ENCODE peak calls at places on chromosomes 1 and 21, in seven cellular contexts. One of them, this sample, is unnamed.

GRCh38 chr1:93845554-93846150 is 33.4 kb downstream of the DNTTIP2 start:
- DNase-seq in AG04449: peak
- DNase-seq in IMR-90: peak
- DNase-seq in amygdala: no peak
- DNase-seq in right lobe of liver: no peak
- DNase-seq in pulmonary artery endothelial cell: no peak
- DNase-seq in H4: peak
- DNase-seq in this sample: no peak

GRCh38 chr21:8993943-8994639 is 1527.3 kb upstream of the TPTE start:
- DNase-seq in IMR-90: no peak
- DNase-seq in right lobe of liver: no peak
- DNase-seq in AG04449: no peak
- DNase-seq in H4: no peak
- DNase-seq in pulmonary artery endothelial cell: no peak
- DNase-seq in amygdala: no peak
- DNase-seq in this sample: no peak

GRCh38 chr1:153598309-153599172 is 14.4 kb downstream of the S100A16 start:
- DNase-seq in IMR-90: peak
- DNase-seq in H4: no peak
- DNase-seq in AG04449: no peak
- DNase-seq in right lobe of liver: no peak
- DNase-seq in amygdala: no peak
- DNase-seq in pulmonary artery endothelial cell: peak
- DNase-seq in this sample: peak

GRCh38 chr1:6348511-6349191 is 44.9 kb downstream of the ACOT7 start:
- DNase-seq in AG04449: no peak
- DNase-seq in right lobe of liver: no peak
- DNase-seq in pulmonary artery endothelial cell: peak
- DNase-seq in amygdala: no peak
- DNase-seq in IMR-90: peak
- DNase-seq in H4: peak
- DNase-seq in this sample: no peak

GRCh38 chr1:64245495-64245894 is 42.1 kb downstream of the UBE2U start:
- DNase-seq in IMR-90: no peak
- DNase-seq in amygdala: no peak
- DNase-seq in AG04449: no peak
- DNase-seq in right lobe of liver: no peak
- DNase-seq in pulmonary artery endothelial cell: no peak
- DNase-seq in H4: no peak
- DNase-seq in this sample: no peak

GRCh38 chr1:21901473-21901847 is 35.6 kb downstream of the HSPG2 start:
- DNase-seq in pulmonary artery endothelial cell: no peak
- DNase-seq in IMR-90: peak
- DNase-seq in H4: no peak
- DNase-seq in AG04449: no peak
- DNase-seq in right lobe of liver: no peak
- DNase-seq in amygdala: no peak
- DNase-seq in this sample: no peak

GRCh38 chr1:224098007-224098406 is 15.9 kb upstream of the FBXO28 start:
- DNase-seq in pulmonary artery endothelial cell: no peak
- DNase-seq in AG04449: no peak
- DNase-seq in amygdala: no peak
- DNase-seq in IMR-90: no peak
- DNase-seq in H4: no peak
- DNase-seq in right lobe of liver: no peak
- DNase-seq in this sample: no peak

GRCh38 chr1:16979475-16980327 is 719 bp downstream of the MFAP2 start:
- DNase-seq in IMR-90: no peak
- DNase-seq in amygdala: no peak
- DNase-seq in H4: no peak
- DNase-seq in right lobe of liver: no peak
- DNase-seq in AG04449: no peak
- DNase-seq in pulmonary artery endothelial cell: no peak
- DNase-seq in this sample: no peak

GRCh38 chr1:59429651-59430050 is 132.8 kb downstream of the FGGY start:
- DNase-seq in IMR-90: no peak
- DNase-seq in H4: no peak
- DNase-seq in right lobe of liver: no peak
- DNase-seq in AG04449: no peak
- DNase-seq in amygdala: no peak
- DNase-seq in pulmonary artery endothelial cell: no peak
- DNase-seq in this sample: no peak

GRCh38 chr1:57163789-57164188 is 198.0 kb upstream of the C8B start:
- DNase-seq in amygdala: no peak
- DNase-seq in AG04449: no peak
- DNase-seq in H4: no peak
- DNase-seq in right lobe of liver: no peak
- DNase-seq in IMR-90: no peak
- DNase-seq in pulmonary artery endothelial cell: no peak
- DNase-seq in this sample: no peak

GRCh38 chr1:76620371-76620770 is 246.9 kb upstream of the ST6GALNAC5 start:
- DNase-seq in right lobe of liver: no peak
- DNase-seq in IMR-90: no peak
- DNase-seq in H4: no peak
- DNase-seq in AG04449: no peak
- DNase-seq in pulmonary artery endothelial cell: no peak
- DNase-seq in amygdala: no peak
- DNase-seq in this sample: no peak

GRCh38 chr1:114173704-114174103 is 20.0 kb upstream of the SYT6 start:
- DNase-seq in amygdala: no peak
- DNase-seq in H4: no peak
- DNase-seq in right lobe of liver: no peak
- DNase-seq in IMR-90: no peak
- DNase-seq in pulmonary artery endothelial cell: no peak
- DNase-seq in AG04449: no peak
- DNase-seq in this sample: no peak

GRCh38 chr1:1084372-1085170 is 10.5 kb upstream of the RNF223 start:
- DNase-seq in right lobe of liver: peak
- DNase-seq in AG04449: no peak
- DNase-seq in amygdala: no peak
- DNase-seq in IMR-90: no peak
- DNase-seq in H4: no peak
- DNase-seq in pulmonary artery endothelial cell: no peak
- DNase-seq in this sample: peak

GRCh38 chr21:26966978-26967913 is at the start of gene ADAMTS5:
- DNase-seq in H4: peak
- DNase-seq in right lobe of liver: peak
- DNase-seq in IMR-90: peak
- DNase-seq in pulmonary artery endothelial cell: no peak
- DNase-seq in AG04449: no peak
- DNase-seq in amygdala: no peak
- DNase-seq in this sample: peak

GRCh38 chr1:159752135-159752580 is 28.6 kb upstream of the DUSP23 start:
- DNase-seq in IMR-90: peak
- DNase-seq in H4: peak
- DNase-seq in amygdala: no peak
- DNase-seq in right lobe of liver: peak
- DNase-seq in AG04449: no peak
- DNase-seq in pulmonary artery endothelial cell: peak
- DNase-seq in this sample: peak

GRCh38 chr1:236576004-236576403 is 28.3 kb downstream of the HEATR1 start:
- DNase-seq in right lobe of liver: no peak
- DNase-seq in AG04449: no peak
- DNase-seq in amygdala: no peak
- DNase-seq in H4: no peak
- DNase-seq in pulmonary artery endothelial cell: no peak
- DNase-seq in IMR-90: peak
- DNase-seq in this sample: no peak

GRCh38 chr21:36835383-36835795 is 131.1 kb downstream of the HLCS start:
- DNase-seq in IMR-90: no peak
- DNase-seq in right lobe of liver: no peak
- DNase-seq in pulmonary artery endothelial cell: no peak
- DNase-seq in H4: no peak
- DNase-seq in AG04449: no peak
- DNase-seq in amygdala: no peak
- DNase-seq in this sample: no peak